ENCODE peak calls at places on chromosomes 12 and 14, in six cellular contexts. R is NCI-H345; K is mammary epithelial cell; H is activated CD4-positive, CD25-positive, alpha-beta regulatory T cell; V is frontal cortex; J is left ventricle myocardium inferior. X is an unnamed sample.

GRCh38 chr12:100337299-100337698 is 19.6 kb upstream of the SLC17A8 start:
- DNase-seq in R (no peak), K (no peak), H (no peak), V (no peak), J (no peak), X (no peak)

GRCh38 chr14:68513838-68514610 is 278.8 kb downstream of the ZFP36L1 start:
- DNase-seq in R (no peak), K (peak), H (no peak), V (no peak), J (no peak), X (no peak)

GRCh38 chr14:48398675-48399282 is 723.4 kb upstream of the MDGA2 start:
- DNase-seq in R (peak), K (peak), H (no peak), V (no peak), J (no peak), X (no peak)

GRCh38 chr12:92253301-92253700 is 107.7 kb upstream of the BTG1 start:
- DNase-seq in R (no peak), K (peak), H (no peak), V (no peak), J (no peak), X (no peak)

GRCh38 chr14:71582705-71583104 is 349.5 kb upstream of the RGS6 start:
- DNase-seq in R (no peak), K (no peak), H (no peak), V (no peak), J (no peak), X (no peak)

GRCh38 chr12:85392508-85392907 is 112.5 kb downstream of the ALX1 start:
- DNase-seq in R (no peak), K (no peak), H (no peak), V (no peak), J (no peak), X (no peak)

GRCh38 chr12:6914246-6914947 is at the start of gene ENO2:
- DNase-seq in R (peak), K (no peak), H (peak), V (peak), J (peak), X (peak)

GRCh38 chr12:68235576-68235975 is 10.0 kb upstream of the IL26 start:
- DNase-seq in R (no peak), K (no peak), H (no peak), V (no peak), J (no peak), X (no peak)

GRCh38 chr12:111390894-111391293 is 14.8 kb upstream of the SH2B3 start:
- DNase-seq in R (no peak), K (no peak), H (no peak), V (no peak), J (no peak), X (no peak)

GRCh38 chr14:38971258-38971921 is 131.6 kb downstream of the SEC23A start:
- DNase-seq in R (no peak), K (no peak), H (no peak), V (no peak), J (no peak), X (no peak)

GRCh38 chr12:632102-632696 is 31.0 kb downstream of the NINJ2 start:
- DNase-seq in R (no peak), K (peak), H (no peak), V (no peak), J (no peak), X (no peak)

GRCh38 chr12:75905975-75906374 is 125.6 kb downstream of the PHLDA1 start:
- DNase-seq in R (no peak), K (no peak), H (no peak), V (no peak), J (no peak), X (no peak)

GRCh38 chr12:13784504-13784903 is 196.9 kb downstream of the GRIN2B start:
- DNase-seq in R (no peak), K (no peak), H (no peak), V (no peak), J (peak), X (no peak)

GRCh38 chr12:30631710-30632109 is 64.0 kb downstream of the IPO8 start:
- DNase-seq in R (peak), K (no peak), H (no peak), V (no peak), J (peak), X (no peak)

GRCh38 chr12:27095346-27095745 is 13.0 kb upstream of the C12orf71 start:
- DNase-seq in R (no peak), K (peak), H (no peak), V (no peak), J (no peak), X (no peak)

GRCh38 chr12:64560395-64561301 is 49.6 kb upstream of the RASSF3 start:
- DNase-seq in R (no peak), K (peak), H (no peak), V (no peak), J (no peak), X (no peak)

GRCh38 chr14:53956427-53957201 is at the start of gene BMP4:
- DNase-seq in R (no peak), K (no peak), H (no peak), V (no peak), J (peak), X (no peak)

GRCh38 chr14:51242545-51243490 is 2.8 kb downstream of the TMX1 start:
- DNase-seq in R (no peak), K (no peak), H (no peak), V (no peak), J (no peak), X (no peak)

GRCh38 chr14:101463566-101464171 is 97.6 kb upstream of the DIO3 start:
- DNase-seq in R (no peak), K (no peak), H (no peak), V (no peak), J (no peak), X (no peak)

GRCh38 chr12:98417303-98417702 is 98.1 kb upstream of the TMPO start:
- DNase-seq in R (no peak), K (no peak), H (no peak), V (no peak), J (no peak), X (no peak)

GRCh38 chr14:65134651-65135579 is 32.6 kb upstream of the MAX start:
- DNase-seq in R (peak), K (no peak), H (no peak), V (no peak), J (no peak), X (peak)

GRCh38 chr12:56628671-56629458 is 1.3 kb downstream of the BAZ2A start:
- DNase-seq in R (peak), K (peak), H (peak), V (peak), J (peak), X (peak)

GRCh38 chr14:81247271-81247766 is 26.6 kb upstream of the GTF2A1 start:
- DNase-seq in R (no peak), K (peak), H (no peak), V (no peak), J (no peak), X (no peak)

GRCh38 chr12:57049890-57050289 is at the start of gene MYO1A:
- DNase-seq in R (no peak), K (no peak), H (no peak), V (no peak), J (no peak), X (no peak)